ENCODE peak calls at places on chromosomes 5 and 9, in four cellular contexts. One of them, this sample, is unnamed.

GRCh38 chr5:112002368-112002767 is 245.4 kb upstream of the NREP start:
- DNase-seq in AG20443: no peak
- DNase-seq in progenitor cell of endocrine pancreas: no peak
- DNase-seq in activated naive CD8-positive, alpha-beta T cell treated with anti-CD3 and anti-CD28 coated beads, Interleukin-2, amount 50 U/mL, for 24 hours: no peak
- DNase-seq in this sample: no peak

GRCh38 chr5:31854181-31854624 is 215.3 kb downstream of the PDZD2 start:
- DNase-seq in AG20443: peak; percentile 21
- DNase-seq in progenitor cell of endocrine pancreas: no peak
- DNase-seq in activated naive CD8-positive, alpha-beta T cell treated with anti-CD3 and anti-CD28 coated beads, Interleukin-2, amount 50 U/mL, for 24 hours: peak; percentile 4
- DNase-seq in this sample: peak; percentile 48

GRCh38 chr9:133715866-133716563 is 22.1 kb downstream of the SARDH start:
- DNase-seq in AG20443: no peak
- DNase-seq in progenitor cell of endocrine pancreas: no peak
- DNase-seq in activated naive CD8-positive, alpha-beta T cell treated with anti-CD3 and anti-CD28 coated beads, Interleukin-2, amount 50 U/mL, for 24 hours: peak; percentile 33
- DNase-seq in this sample: peak; percentile 38

GRCh38 chr9:23492126-23493002 is 333.7 kb downstream of the ELAVL2 start:
- DNase-seq in AG20443: peak; percentile 52
- DNase-seq in progenitor cell of endocrine pancreas: peak; percentile 11
- DNase-seq in activated naive CD8-positive, alpha-beta T cell treated with anti-CD3 and anti-CD28 coated beads, Interleukin-2, amount 50 U/mL, for 24 hours: no peak
- DNase-seq in this sample: peak; percentile 47

GRCh38 chr5:36273809-36274526 is 27.7 kb downstream of the RANBP3L start:
- DNase-seq in AG20443: no peak
- DNase-seq in progenitor cell of endocrine pancreas: no peak
- DNase-seq in activated naive CD8-positive, alpha-beta T cell treated with anti-CD3 and anti-CD28 coated beads, Interleukin-2, amount 50 U/mL, for 24 hours: no peak
- DNase-seq in this sample: no peak

GRCh38 chr5:135186662-135187522 is 152.9 kb upstream of the PITX1 start:
- DNase-seq in AG20443: peak; percentile 5
- DNase-seq in progenitor cell of endocrine pancreas: no peak
- DNase-seq in activated naive CD8-positive, alpha-beta T cell treated with anti-CD3 and anti-CD28 coated beads, Interleukin-2, amount 50 U/mL, for 24 hours: no peak
- DNase-seq in this sample: no peak

GRCh38 chr5:93371893-93372292 is 209.1 kb downstream of the NR2F1-AS1 start:
- DNase-seq in AG20443: no peak
- DNase-seq in progenitor cell of endocrine pancreas: no peak
- DNase-seq in activated naive CD8-positive, alpha-beta T cell treated with anti-CD3 and anti-CD28 coated beads, Interleukin-2, amount 50 U/mL, for 24 hours: no peak
- DNase-seq in this sample: no peak

GRCh38 chr5:114789773-114790402 is 379.8 kb downstream of the TRIM36 start:
- DNase-seq in AG20443: no peak
- DNase-seq in progenitor cell of endocrine pancreas: no peak
- DNase-seq in activated naive CD8-positive, alpha-beta T cell treated with anti-CD3 and anti-CD28 coated beads, Interleukin-2, amount 50 U/mL, for 24 hours: no peak
- DNase-seq in this sample: no peak

GRCh38 chr9:93308676-93309075 is 124.7 kb downstream of the WNK2 start:
- DNase-seq in AG20443: no peak
- DNase-seq in progenitor cell of endocrine pancreas: no peak
- DNase-seq in activated naive CD8-positive, alpha-beta T cell treated with anti-CD3 and anti-CD28 coated beads, Interleukin-2, amount 50 U/mL, for 24 hours: no peak
- DNase-seq in this sample: no peak

GRCh38 chr5:175813943-175814630 is 57.3 kb upstream of the CPLX2 start:
- DNase-seq in AG20443: no peak
- DNase-seq in progenitor cell of endocrine pancreas: no peak
- DNase-seq in activated naive CD8-positive, alpha-beta T cell treated with anti-CD3 and anti-CD28 coated beads, Interleukin-2, amount 50 U/mL, for 24 hours: no peak
- DNase-seq in this sample: no peak

GRCh38 chr9:112315905-112316304 is 17.5 kb downstream of the PTBP3 start:
- DNase-seq in AG20443: no peak
- DNase-seq in progenitor cell of endocrine pancreas: no peak
- DNase-seq in activated naive CD8-positive, alpha-beta T cell treated with anti-CD3 and anti-CD28 coated beads, Interleukin-2, amount 50 U/mL, for 24 hours: no peak
- DNase-seq in this sample: no peak

GRCh38 chr5:113299591-113299990 is 135.2 kb downstream of the TSSK1B start:
- DNase-seq in AG20443: no peak
- DNase-seq in progenitor cell of endocrine pancreas: no peak
- DNase-seq in activated naive CD8-positive, alpha-beta T cell treated with anti-CD3 and anti-CD28 coated beads, Interleukin-2, amount 50 U/mL, for 24 hours: no peak
- DNase-seq in this sample: no peak

GRCh38 chr5:140295414-140295813 is 7.5 kb downstream of the PFDN1 start:
- DNase-seq in AG20443: peak; percentile 28
- DNase-seq in progenitor cell of endocrine pancreas: no peak
- DNase-seq in activated naive CD8-positive, alpha-beta T cell treated with anti-CD3 and anti-CD28 coated beads, Interleukin-2, amount 50 U/mL, for 24 hours: no peak
- DNase-seq in this sample: no peak

GRCh38 chr5:124342586-124342985 is 403.9 kb downstream of the ZNF608 start:
- DNase-seq in AG20443: no peak
- DNase-seq in progenitor cell of endocrine pancreas: no peak
- DNase-seq in activated naive CD8-positive, alpha-beta T cell treated with anti-CD3 and anti-CD28 coated beads, Interleukin-2, amount 50 U/mL, for 24 hours: no peak
- DNase-seq in this sample: no peak

GRCh38 chr5:141958113-141958512 is at the start of gene PCDH12:
- DNase-seq in AG20443: no peak
- DNase-seq in progenitor cell of endocrine pancreas: no peak
- DNase-seq in activated naive CD8-positive, alpha-beta T cell treated with anti-CD3 and anti-CD28 coated beads, Interleukin-2, amount 50 U/mL, for 24 hours: peak; percentile 25
- DNase-seq in this sample: peak; percentile 68

GRCh38 chr9:27675354-27675753 is 102.1 kb upstream of the C9orf72 start:
- DNase-seq in AG20443: no peak
- DNase-seq in progenitor cell of endocrine pancreas: no peak
- DNase-seq in activated naive CD8-positive, alpha-beta T cell treated with anti-CD3 and anti-CD28 coated beads, Interleukin-2, amount 50 U/mL, for 24 hours: no peak
- DNase-seq in this sample: no peak

This sample was measured in endothelial cell.